ENCODE peak calls at places on chromosome 17, in four cellular contexts. D is hepatocyte, E is A673, K is psoas muscle. X is an unnamed sample. For H3K4me1 and H3K27me3, the result is how much of the 10 kb centered on the place peaks cover.

GRCh38 chr17:19304209-19304608 is 58.3 kb downstream of the B9D1 start:
- DNase-seq in K (peak), E (no peak), D (peak), X (no peak)

GRCh38 chr17:31820691-31821435 is 38.2 kb downstream of the COPRS start:
- DNase-seq in E (no peak), K (no peak), D (no peak), X (no peak)

GRCh38 chr17:37742762-37743611 is 1.9 kb downstream of the HNF1B start:
- DNase-seq in E (no peak), K (no peak), D (peak), X (no peak)

GRCh38 chr17:77196251-77196650 is 55.5 kb downstream of the SEC14L1 start:
- DNase-seq in E (no peak), K (no peak), D (no peak), X (no peak)

GRCh38 chr17:68805609-68806008 is 149.6 kb downstream of the ABCA8 start:
- DNase-seq in K (no peak), D (no peak), E (no peak), X (no peak)

GRCh38 chr17:12622726-12623125 is 43.0 kb upstream of the MYOCD start:
- DNase-seq in D (peak), E (no peak), K (no peak), X (no peak)

GRCh38 chr17:59373879-59374495 is 42.5 kb downstream of the YPEL2 start:
- DNase-seq in D (peak), E (peak), K (peak), X (no peak)

GRCh38 chr17:27559506-27559931 is 71.5 kb upstream of the LGALS9 start:
- DNase-seq in K (peak), E (peak), D (peak), X (no peak)

GRCh38 chr17:78707016-78707415 is 75.1 kb downstream of the CYTH1 start:
- DNase-seq in D (no peak), K (no peak), E (no peak), X (no peak)

GRCh38 chr17:52828621-52829020 is 670.1 kb upstream of the CA10 start:
- DNase-seq in K (no peak), D (no peak), E (no peak), X (no peak)

GRCh38 chr17:64403881-64404460 is 13.3 kb upstream of the PECAM1 start:
- DNase-seq in E (no peak), K (no peak), D (no peak), X (no peak)

GRCh38 chr17:29588561-29589411 is 662 bp downstream of the GIT1 start:
- DNase-seq in D (peak), K (peak), E (peak), X (no peak)

GRCh38 chr17:55286681-55287589 is 22.2 kb downstream of the HLF start:
- DNase-seq in D (no peak), K (no peak), E (no peak), X (no peak)

GRCh38 chr17:44878627-44879221 is 20.5 kb downstream of the EFTUD2 start:
- DNase-seq in K (no peak), E (peak), D (peak), X (peak)

GRCh38 chr17:61414141-61414935 is 14.7 kb downstream of the TBX2 start:
- DNase-seq in K (no peak), D (no peak), E (no peak), X (no peak)

GRCh38 chr17:2137342-2138098 is 82.6 kb downstream of the HIC1 start:
- DNase-seq in E (peak), D (peak), K (peak), X (no peak)

GRCh38 chr17:47957591-47958490 is at the start of gene PRR15L:
- DNase-seq in E (no peak), K (no peak), D (peak), X (no peak)

GRCh38 chr17:74135391-74136167 is 67.9 kb upstream of the RPL38 start:
- DNase-seq in K (no peak), E (no peak), D (no peak), X (no peak)

GRCh38 chr17:74055508-74056160 is 147.8 kb upstream of the RPL38 start:
- DNase-seq in K (no peak), E (no peak), D (no peak), X (no peak)

GRCh38 chr17:18039535-18040286 is 503 bp downstream of the GID4 start:
- DNase-seq in K (peak), E (no peak), D (peak), X (no peak)

DNA sequence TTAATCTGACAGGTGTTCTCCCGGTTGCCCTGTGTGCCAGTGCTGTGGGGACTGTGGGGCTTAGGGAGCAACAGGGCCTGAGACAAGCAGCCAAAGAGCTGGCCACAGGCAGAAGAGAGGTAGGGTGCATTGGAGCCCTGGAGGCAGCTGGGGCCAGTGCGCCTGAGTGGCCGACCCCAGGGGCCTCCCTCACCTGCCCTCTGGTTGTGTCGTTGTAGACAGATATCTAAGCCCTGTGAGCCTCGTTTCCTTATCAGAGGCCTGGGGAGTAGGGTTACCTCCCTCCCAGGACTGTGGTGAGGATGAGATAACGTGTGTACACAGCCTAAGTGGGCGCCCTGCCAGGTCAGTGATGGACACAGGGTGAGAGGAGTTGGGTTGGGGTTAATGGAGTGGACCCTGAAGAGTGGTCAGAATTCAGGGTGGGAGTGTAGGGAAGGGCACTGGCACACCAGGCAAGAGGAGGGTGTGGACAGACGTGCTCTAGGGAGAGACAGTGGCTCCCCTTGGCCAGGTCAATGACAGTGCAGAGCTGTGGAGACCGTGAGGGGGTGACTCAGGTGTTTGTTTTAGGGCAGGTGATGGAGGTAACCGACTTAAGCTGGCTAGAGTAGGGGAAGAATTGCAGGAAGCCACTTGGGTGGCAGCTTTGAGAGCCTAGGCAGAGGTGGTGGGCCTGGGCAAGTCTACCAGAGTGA is 3.4 kb downstream of the NARF start:
- DNase-seq in D (peak), E (no peak), K (no peak), X (no peak)
- H3K4me1 ChIP-seq in D (under half), E (under half), K (under half), X (under half)

DNA sequence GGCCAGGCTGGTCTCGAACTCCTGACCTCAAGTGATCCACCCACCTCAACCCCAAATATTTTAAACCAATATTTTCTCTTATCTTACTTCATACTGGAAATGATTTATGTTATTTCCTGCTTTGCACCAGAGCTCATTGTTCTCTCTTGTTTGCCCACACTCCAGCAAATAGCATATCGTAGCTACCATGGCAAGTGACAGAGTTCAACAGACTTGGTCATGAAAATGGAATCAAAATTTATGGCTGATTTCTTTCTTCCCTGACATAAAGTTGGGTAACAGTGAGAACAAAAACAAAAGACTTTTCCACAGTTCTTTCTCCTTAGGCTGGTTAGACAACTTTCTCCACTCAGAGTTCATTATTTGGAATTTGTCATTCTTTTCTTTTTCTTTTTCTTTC is 4.1 kb downstream of the RUNDC1 start:
- DNase-seq in K (no peak), D (no peak), E (no peak), X (no peak)
- H3K27me3 ChIP-seq in K (under half), D (under half), E (under half), X (under half)

DNA sequence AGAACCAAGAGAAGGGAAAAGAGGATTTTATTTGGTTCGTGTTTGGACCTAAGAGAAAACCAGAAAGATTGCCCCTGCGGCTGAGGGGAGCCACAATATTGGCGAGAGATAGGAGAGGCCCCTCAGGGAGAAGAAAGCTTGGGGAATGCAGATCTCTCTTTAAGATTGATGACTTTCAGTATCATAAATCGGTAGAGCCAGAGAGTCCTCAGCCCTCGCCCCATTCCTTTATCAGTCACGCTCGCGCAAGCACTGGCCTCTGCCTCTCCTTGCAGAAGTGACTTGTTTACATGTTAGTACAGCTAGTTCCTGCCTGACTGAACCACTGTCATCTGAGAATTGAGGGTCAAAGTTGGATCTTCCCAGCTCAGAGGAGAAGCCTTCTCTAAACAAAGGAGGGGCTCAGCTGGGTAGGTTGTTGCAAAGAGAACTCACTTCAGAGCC is 21.5 kb upstream of the KRT19 start:
- DNase-seq in K (no peak), D (peak), E (no peak), X (no peak)
- TF ChIP-seq CTCF in K (no peak), D (no peak), E (no peak), X (no peak)

DNA sequence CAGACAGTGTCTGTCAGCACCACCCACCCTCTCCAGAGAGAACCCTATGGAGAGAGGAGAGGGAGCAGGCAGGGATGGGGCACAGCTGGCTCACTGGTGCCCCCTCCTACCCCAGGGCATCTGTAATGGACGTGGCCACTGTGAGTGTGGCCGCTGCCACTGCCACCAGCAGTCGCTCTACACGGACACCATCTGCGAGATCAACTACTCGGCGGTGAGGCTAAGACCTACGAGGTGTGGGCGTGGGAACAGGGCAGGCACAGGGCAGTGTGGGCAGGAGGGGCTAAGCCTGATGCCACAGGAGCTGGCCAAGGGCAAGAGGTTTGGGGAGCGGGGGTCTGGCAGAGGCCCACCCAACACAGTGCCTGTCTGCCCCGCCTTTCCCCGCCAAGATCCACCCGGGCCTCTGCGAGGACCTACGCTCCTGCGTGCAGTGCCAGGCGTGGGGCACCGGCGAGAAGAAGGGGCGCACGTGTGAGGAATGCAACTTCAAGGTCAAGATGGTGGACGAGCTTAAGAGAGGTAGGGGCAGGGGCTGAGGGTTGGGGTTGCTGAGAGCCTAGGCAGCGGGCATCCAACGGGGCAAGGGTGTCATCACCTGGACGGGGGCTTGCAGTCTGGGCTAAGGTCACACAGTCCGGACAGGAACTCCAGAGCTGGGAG is 15.0 kb downstream of the ITGB4 start:
- DNase-seq in D (peak), E (no peak), K (no peak), X (no peak)
- H3K4me1 ChIP-seq in D (under half), E (under half), K (under half), X (under half)

DNA sequence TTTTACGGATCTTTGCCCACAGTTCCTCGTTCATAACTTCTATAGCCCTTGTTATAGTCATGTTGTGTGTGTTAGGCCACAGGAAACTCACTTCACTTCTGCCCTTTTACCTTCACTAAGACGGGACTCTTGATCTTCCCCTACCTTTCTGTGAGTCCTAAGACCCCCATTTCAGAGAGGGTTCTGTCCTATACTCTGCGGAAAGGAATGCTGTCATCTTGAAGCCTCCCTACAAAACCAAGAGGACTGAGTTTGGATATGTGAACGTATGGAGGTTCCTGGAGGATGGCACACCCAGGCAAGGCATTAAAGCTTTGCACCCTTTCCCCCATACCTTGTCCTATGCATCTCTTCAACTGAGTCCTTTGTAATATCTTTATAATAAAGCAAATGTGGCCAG is 3.7 kb downstream of the UBB start:
- DNase-seq in D (no peak), E (no peak), K (no peak), X (no peak)
- H3K27me3 ChIP-seq in D (under half), E (under half), K (under half), X (under half)

GRCh38 chr17:39578272-39578671 is 29.4 kb downstream of the NEUROD2 start:
- DNase-seq in D (no peak), E (no peak), K (no peak), X (no peak)

GRCh38 chr17:39573447-39574298 is 34.0 kb downstream of the NEUROD2 start:
- DNase-seq in K (peak), E (peak), D (peak), X (peak)

GRCh38 chr17:39579318-39580081 is 28.2 kb downstream of the NEUROD2 start:
- DNase-seq in K (no peak), D (no peak), E (no peak), X (no peak)

GRCh38 chr17:39580082-39580468 is 27.6 kb downstream of the NEUROD2 start:
- DNase-seq in E (no peak), D (no peak), K (no peak), X (no peak)

DNA sequence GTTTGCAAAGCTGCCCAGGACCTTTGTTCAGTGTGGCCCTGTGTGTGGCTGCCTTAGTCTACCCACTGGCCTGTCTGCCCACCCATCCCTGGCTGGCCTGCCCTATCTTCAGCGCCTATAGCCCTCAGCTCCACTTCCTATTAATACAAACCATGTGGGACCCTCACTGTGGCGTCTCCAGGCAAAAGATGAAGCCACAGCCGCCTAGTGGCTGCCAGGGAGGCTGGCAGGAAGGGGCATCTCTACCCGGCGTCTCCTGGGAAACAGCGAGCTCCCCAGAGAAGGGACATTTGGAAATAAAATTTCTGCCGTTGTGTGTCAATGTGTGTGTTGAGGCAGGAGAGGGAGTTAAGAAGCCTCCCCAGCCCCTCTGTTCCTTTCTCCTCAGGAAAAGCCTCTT is 31.5 kb downstream of the NEUROD2 start:
- DNase-seq in K (no peak), D (no peak), E (peak), X (peak)
- TF ChIP-seq CTCF in K (no peak), D (peak), E (peak), X (peak)